ENCODE peak calls at places on chromosomes 7 and 10, in four cellular contexts. R is OCI-LY7, I is B cell, S is fibroblast of lung. N is an unnamed sample.

GRCh38 chr7:158325530-158326381 is 261.9 kb downstream of the PTPRN2 start:
- DNase-seq in R (no peak), I (no peak), S (no peak), N (no peak)

GRCh38 chr7:138002828-138003189 is 923 bp upstream of the CREB3L2 start:
- DNase-seq in R (no peak), I (no peak), S (no peak), N (no peak)

GRCh38 chr10:5670662-5671375 is 4.4 kb upstream of the ASB13 start:
- DNase-seq in R (no peak), I (no peak), S (no peak), N (no peak)

GRCh38 chr7:76272872-76273271 is 29.6 kb upstream of the HSPB1 start:
- DNase-seq in R (no peak), I (no peak), S (no peak), N (no peak)

GRCh38 chr7:111920329-111920728 is 285.9 kb downstream of the DOCK4 start:
- DNase-seq in R (no peak), I (no peak), S (no peak), N (no peak)

GRCh38 chr7:22561356-22561755 is 61.4 kb upstream of the STEAP1B start:
- DNase-seq in R (no peak), I (no peak), S (peak), N (no peak)

GRCh38 chr10:128150551-128150950 is 24.3 kb upstream of the MKI67 start:
- DNase-seq in R (no peak), I (no peak), S (no peak), N (no peak)

GRCh38 chr7:72446566-72447462 is 34.7 kb upstream of the CALN1 start:
- DNase-seq in R (no peak), I (no peak), S (no peak), N (no peak)

GRCh38 chr10:57925045-57925444 is 342.6 kb downstream of the IPMK start:
- DNase-seq in R (no peak), I (no peak), S (no peak), N (no peak)

GRCh38 chr7:79495544-79496272 is 42.2 kb upstream of the MAGI2 start:
- DNase-seq in R (no peak), I (no peak), S (peak), N (no peak)

GRCh38 chr7:96739609-96740008 is 30.0 kb upstream of the SEM1 start:
- DNase-seq in R (no peak), I (no peak), S (no peak), N (no peak)

GRCh38 chr10:44756235-44756634 is 154.9 kb upstream of the TMEM72 start:
- DNase-seq in R (no peak), I (no peak), S (peak), N (no peak)

GRCh38 chr7:15707570-15707969 is 21.1 kb upstream of the MEOX2 start:
- DNase-seq in R (no peak), I (no peak), S (no peak), N (no peak)

GRCh38 chr10:119644215-119644826 is 6.9 kb upstream of the BAG3 start:
- DNase-seq in R (no peak), I (no peak), S (no peak), N (no peak)

GRCh38 chr10:3758491-3758970 is 26.5 kb downstream of the KLF6 start:
- DNase-seq in R (no peak), I (no peak), S (no peak), N (no peak)

GRCh38 chr10:56266120-56266519 is 94.9 kb downstream of the ZWINT start:
- DNase-seq in R (no peak), I (no peak), S (no peak), N (no peak)

GRCh38 chr7:31133497-31133896 is 81.4 kb downstream of the ADCYAP1R1 start:
- DNase-seq in R (no peak), I (no peak), S (no peak), N (no peak)

GRCh38 chr7:55214707-55215106 is 150.4 kb upstream of the LANCL2 start:
- DNase-seq in R (no peak), I (no peak), S (peak), N (no peak)

GRCh38 chr7:134602921-134603394 is 43.7 kb upstream of the BPGM start:
- DNase-seq in R (no peak), I (no peak), S (peak), N (no peak)

DNA sequence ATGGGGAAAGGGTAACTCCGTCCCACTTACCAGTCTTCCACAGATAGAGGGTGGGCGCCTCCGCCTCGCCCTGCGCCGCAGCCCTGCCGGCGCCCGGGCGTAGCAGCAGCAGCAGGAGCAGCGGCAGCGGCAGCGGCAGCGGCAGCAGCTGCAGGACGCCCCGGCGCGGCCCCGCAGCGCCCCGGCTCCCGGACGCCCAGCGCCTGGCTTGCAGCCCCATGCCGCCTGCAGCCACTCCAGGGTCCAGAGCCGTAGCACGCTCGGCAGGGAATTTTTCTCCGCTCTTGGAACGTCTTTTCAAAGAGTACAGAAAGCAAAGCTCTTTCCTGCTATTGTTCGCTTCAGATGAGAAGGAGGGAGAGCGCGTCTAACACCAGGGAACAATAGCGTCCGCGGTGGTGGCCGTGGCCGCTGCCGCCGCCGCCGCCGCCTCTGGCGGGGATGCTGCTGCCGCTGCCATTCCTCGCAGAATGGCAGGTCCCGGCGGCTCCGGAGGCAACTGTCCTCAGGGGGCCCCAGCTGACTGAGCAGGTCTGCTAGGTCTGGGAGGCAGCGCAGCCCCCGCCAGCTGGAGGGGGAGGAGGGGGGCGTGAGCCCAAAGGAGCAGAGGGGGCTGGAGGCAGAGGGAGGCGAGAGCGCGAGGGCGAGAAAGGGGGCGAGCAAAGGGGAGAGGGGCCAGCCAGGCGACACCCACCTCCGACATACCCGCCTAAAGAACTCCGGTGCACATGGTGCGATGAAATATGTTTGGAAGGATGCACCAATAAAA is at the start of gene THSD7A:
- DNase-seq in R (no peak), I (no peak), S (peak), N (no peak)
- TF ChIP-seq CTCF in R (no peak), I (no peak), S (no peak), N (no peak)

GRCh38 chr10:96124230-96125141 is 5.6 kb upstream of the ZNF518A start:
- DNase-seq in R (peak), I (no peak), S (peak), N (no peak)

GRCh38 chr10:96129387-96130325 is at the start of gene ZNF518A:
- DNase-seq in R (peak), I (peak), S (peak), N (peak)

GRCh38 chr10:96133135-96133534 is 3.0 kb downstream of the ZNF518A start:
- DNase-seq in R (no peak), I (no peak), S (no peak), N (no peak)

GRCh38 chr10:96125142-96125515 is 5.0 kb upstream of the ZNF518A start:
- DNase-seq in R (no peak), I (no peak), S (peak), N (no peak)

DNA sequence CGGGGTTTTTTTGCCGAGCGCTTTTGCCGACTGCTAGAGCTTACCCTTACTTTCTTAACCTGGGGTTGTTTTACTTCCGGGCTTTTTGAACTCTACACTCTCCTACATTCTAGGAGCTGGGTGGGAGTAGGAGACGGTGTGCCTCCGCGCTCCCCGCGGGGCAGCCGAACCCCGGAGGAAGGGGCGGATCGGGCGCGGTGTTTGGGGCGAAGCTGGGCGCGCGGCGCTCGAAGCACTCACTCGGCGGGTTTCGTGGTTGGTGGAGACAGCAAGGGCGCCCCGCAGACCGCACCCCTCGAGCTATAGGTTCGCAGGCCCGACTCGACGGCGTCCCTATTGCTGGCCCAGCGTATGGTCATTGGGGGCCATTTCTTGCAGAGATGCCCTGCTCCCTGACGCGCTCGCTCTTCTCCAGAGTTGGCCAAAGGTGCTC is 245 bp downstream of the ZNF518A start:
- DNase-seq in R (peak), I (peak), S (no peak), N (peak)
- TF ChIP-seq CTCF in R (peak), I (no peak), S (no peak), N (no peak)

GRCh38 chr10:124959564-124959963 is 17.6 kb downstream of the ZRANB1 start:
- DNase-seq in R (no peak), I (no peak), S (no peak), N (no peak)
- TF ChIP-seq CTCF in R (no peak), I (no peak), S (no peak), N (no peak)

DNA sequence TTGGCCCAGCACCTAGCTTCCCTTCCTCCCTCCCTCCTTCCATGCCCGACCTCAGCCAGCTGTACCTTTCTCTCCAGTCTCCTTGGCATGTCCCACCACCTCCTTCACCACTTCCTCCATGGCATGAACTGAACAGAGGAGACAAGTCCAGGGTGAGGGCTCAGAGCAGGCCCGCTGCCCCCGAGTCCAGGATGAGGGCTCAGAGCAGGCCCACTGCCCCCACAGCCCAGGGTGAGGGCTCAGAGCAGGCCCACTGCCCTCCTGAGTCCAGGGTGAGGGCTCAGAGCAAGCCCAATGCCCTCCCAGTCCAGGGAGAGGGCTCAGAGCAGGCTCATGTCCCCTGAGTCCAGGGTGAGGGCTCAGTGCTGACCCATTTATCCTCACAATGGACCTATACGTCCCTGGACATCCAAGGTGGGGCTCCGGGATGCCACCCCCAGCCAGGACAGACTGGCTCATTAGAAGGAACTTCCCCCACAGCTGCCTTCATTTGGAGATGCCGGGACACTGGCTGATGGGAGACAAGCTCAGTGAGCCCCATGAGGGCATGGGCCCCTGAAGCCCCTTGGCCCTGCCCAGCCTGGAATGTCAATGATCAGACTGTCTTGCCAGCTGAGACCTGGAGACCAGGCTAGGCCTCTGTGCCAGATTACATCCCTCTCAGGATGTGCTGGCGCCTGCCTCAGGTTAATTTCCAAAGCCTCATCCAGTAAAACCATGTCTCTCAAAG is 30.0 kb downstream of the AGAP4 start:
- DNase-seq in R (no peak), I (no peak), S (no peak), N (no peak)
- TF ChIP-seq CTCF in R (no peak), I (no peak), S (no peak), N (no peak)

GRCh38 chr10:117546020-117546629 is 3.6 kb downstream of the EMX2 start:
- DNase-seq in R (no peak), I (no peak), S (no peak), N (no peak)
- TF ChIP-seq CTCF in R (no peak), I (no peak), S (no peak), N (no peak)

DNA sequence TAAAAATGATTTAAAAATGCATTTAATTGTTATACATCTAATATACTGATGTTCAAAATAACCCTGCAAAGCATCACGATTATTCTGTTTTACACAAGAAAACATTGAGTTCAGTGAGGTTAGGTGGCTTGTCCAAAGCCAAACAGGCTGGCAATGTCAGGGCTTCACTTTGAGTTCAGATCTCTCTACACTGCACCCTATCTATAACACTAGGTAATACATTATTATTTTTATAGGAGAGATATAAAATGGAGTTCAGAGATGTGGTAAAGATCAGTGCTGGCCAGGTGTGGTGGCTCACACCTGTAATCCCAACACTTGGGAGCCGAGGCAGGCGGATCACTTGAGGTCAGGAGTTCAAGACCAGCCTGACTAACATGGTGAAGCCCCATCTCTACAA is 165.9 kb upstream of the MYO3A start:
- DNase-seq in R (peak), I (no peak), S (no peak), N (no peak)
- TF ChIP-seq CTCF in R (peak), I (no peak), S (no peak), N (no peak)

GRCh38 chr7:150951181-150951520 is 27.0 kb downstream of the KCNH2 start:
- DNase-seq in R (no peak), I (no peak), S (no peak), N (no peak)

GRCh38 chr7:150949564-150949963 is 28.6 kb downstream of the KCNH2 start:
- DNase-seq in R (no peak), I (no peak), S (no peak), N (no peak)

GRCh38 chr7:150948791-150949251 is 29.3 kb downstream of the KCNH2 start:
- DNase-seq in R (no peak), I (no peak), S (no peak), N (no peak)

GRCh38 chr7:150950496-150951180 is 27.5 kb downstream of the KCNH2 start:
- DNase-seq in R (no peak), I (no peak), S (no peak), N (no peak)

DNA sequence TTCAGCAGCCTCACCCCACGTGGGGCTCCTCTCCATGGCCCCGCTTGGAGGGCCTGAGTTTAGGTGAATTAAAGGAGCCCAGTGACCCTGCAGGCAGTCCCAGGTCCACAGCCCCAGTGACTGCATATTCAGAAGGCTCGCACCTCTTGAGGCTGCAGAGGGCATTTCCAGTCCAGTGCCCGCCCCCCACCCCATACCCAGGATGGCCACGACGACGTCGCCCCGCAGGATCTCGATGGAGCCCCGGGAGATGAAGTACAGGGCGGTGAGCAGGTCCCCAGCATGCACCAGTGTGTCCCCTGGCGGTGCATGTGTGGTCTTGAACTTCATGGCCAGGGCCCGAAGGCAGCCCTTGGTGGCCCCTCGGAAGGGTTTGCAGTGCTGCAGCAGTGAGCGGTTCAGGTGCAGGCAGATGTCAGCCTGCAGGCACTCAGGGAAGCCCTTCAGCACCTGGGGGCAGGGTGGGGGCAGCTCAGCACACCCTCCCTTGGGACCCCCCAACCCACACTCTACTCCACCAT is 28.1 kb downstream of the KCNH2 start:
- DNase-seq in R (no peak), I (no peak), S (no peak), N (no peak)
- TF ChIP-seq CTCF in R (no peak), I (no peak), S (no peak), N (no peak)

GRCh38 chr7:100874577-100875355 is at the start of gene SRRT:
- DNase-seq in R (peak), I (peak), S (peak), N (peak)
- TF ChIP-seq CTCF in R (no peak), I (no peak), S (peak), N (peak)

GRCh38 chr7:66604198-66604597 is 24.5 kb upstream of the KCTD7 start:
- DNase-seq in R (no peak), I (no peak), S (no peak), N (no peak)
- TF ChIP-seq CTCF in R (no peak), I (no peak), S (no peak), N (no peak)